ENCODE peak calls at places on chromosomes 4 and X, in ten cellular contexts. Z, H, M, V, X, W, Q, C, J and I are unnamed samples.

GRCh38 chr4:183416878-183417277 is 27.6 kb upstream of the CDKN2AIP start:
- DNase-seq in M (no peak), C (no peak), V (no peak), H (no peak), X (no peak), W (no peak), J (no peak), Q (no peak), Z (no peak), I (no peak)

GRCh38 chrX:39196192-39197102 is 395.2 kb downstream of the MID1IP1 start:
- DNase-seq in H (no peak), X (no peak), V (peak; percentile 16), M (peak; percentile 29), Z (no peak), J (no peak), W (peak; percentile 24), Q (no peak), C (no peak), I (peak; percentile 13)

GRCh38 chr4:47451657-47452056 is 11.8 kb downstream of the COMMD8 start:
- DNase-seq in C (no peak), H (no peak), Q (no peak), X (no peak), M (no peak), Z (no peak), W (no peak), J (no peak), V (no peak), I (no peak)

GRCh38 chrX:371907-372306 is 14.8 kb downstream of the PPP2R3B start:
- DNase-seq in V (no peak), W (no peak), Q (no peak), H (no peak), J (no peak), C (no peak), Z (no peak), M (no peak), X (no peak), I (no peak)

GRCh38 chr4:6391186-6391851 is 81.1 kb downstream of the PPP2R2C start:
- DNase-seq in Z (no peak), J (no peak), Q (no peak), W (no peak), M (no peak), X (no peak), H (no peak), V (no peak), C (no peak), I (no peak)

GRCh38 chrX:30892591-30892990 is 3.5 kb upstream of the TAB3 start:
- DNase-seq in V (no peak), C (no peak), Z (no peak), H (no peak), W (no peak), X (no peak), M (no peak), J (no peak), Q (no peak), I (no peak)

GRCh38 chr4:72094054-72094780 is 62.4 kb downstream of the NPFFR2 start:
- DNase-seq in W (no peak), V (no peak), Q (no peak), M (no peak), C (no peak), Z (no peak), X (no peak), H (no peak), J (no peak), I (no peak)

GRCh38 chrX:20488473-20488872 is 221.8 kb upstream of the RPS6KA3 start:
- DNase-seq in X (no peak), V (no peak), M (no peak), H (no peak), C (no peak), Z (no peak), Q (no peak), J (no peak), W (no peak), I (no peak)

GRCh38 chr4:141473026-141473540 is 163.3 kb upstream of the IL15 start:
- DNase-seq in Z (no peak), M (no peak), W (no peak), H (no peak), Q (no peak), C (no peak), X (no peak), J (no peak), V (no peak), I (no peak)

GRCh38 chr4:16938641-16939040 is 40.2 kb upstream of the LDB2 start:
- DNase-seq in X (no peak), C (no peak), M (no peak), Z (no peak), Q (peak; percentile 52), H (no peak), J (no peak), V (no peak), W (no peak), I (no peak)

GRCh38 chr4:2497931-2498330 is 29.0 kb downstream of the RNF4 start:
- DNase-seq in C (no peak), M (peak; percentile 21), H (no peak), J (peak; percentile 16), X (no peak), V (no peak), W (no peak), Z (no peak), Q (no peak), I (no peak)

GRCh38 chrX:41781500-41781899 is 57.5 kb downstream of the GPR82 start:
- DNase-seq in M (no peak), X (peak; percentile 45), V (no peak), C (no peak), Z (no peak), Q (peak; percentile 36), W (no peak), J (no peak), H (peak; percentile 13), I (peak; percentile 1)

GRCh38 chr4:13988347-13989265 is 361.1 kb upstream of the BOD1L1 start:
- DNase-seq in X (peak; percentile 51), Z (no peak), Q (no peak), J (peak; percentile 59), W (peak; percentile 86), H (peak; percentile 35), V (no peak), C (no peak), M (no peak), I (no peak)

GRCh38 chr4:81508786-81509574 is 37.3 kb upstream of the RASGEF1B start:
- DNase-seq in V (no peak), M (no peak), Q (no peak), J (no peak), H (no peak), C (no peak), W (no peak), X (no peak), Z (no peak), I (no peak)

GRCh38 chr4:113467581-113467980 is 294.0 kb downstream of the CAMK2D start:
- DNase-seq in M (no peak), Z (no peak), H (peak; percentile 24), Q (no peak), J (peak; percentile 39), V (no peak), X (peak; percentile 78), W (peak; percentile 60), C (no peak), I (no peak)

GRCh38 chrX:37425370-37425769 is 76.2 kb downstream of the PRRG1 start:
- DNase-seq in Z (no peak), M (no peak), X (no peak), J (no peak), C (no peak), W (no peak), H (no peak), V (no peak), Q (no peak), I (no peak)